ENCODE peak calls at places on chromosome 11, in six cellular contexts. One of them, this sample, is unnamed.

GRCh38 chr11:115712296-115712695 is 208.1 kb upstream of the CADM1 start:
- DNase-seq in osteocyte: no peak
- DNase-seq in right cardiac atrium: no peak
- DNase-seq in fibroblast of lung: no peak
- DNase-seq in iPS-NIHi11: no peak
- DNase-seq in stimulated activated CD4-positive, alpha-beta T cell treated with anti-CD3 and anti-CD28 coated beads, Interleukin-12 subunit alpha, Interleukin-12 subunit beta, amount 100 ng/mL, for 4 hours: no peak
- DNase-seq in this sample: no peak

GRCh38 chr11:95849087-95849825 is 59.0 kb downstream of the CEP57 start:
- DNase-seq in stimulated activated CD4-positive, alpha-beta T cell treated with anti-CD3 and anti-CD28 coated beads, Interleukin-12 subunit alpha, Interleukin-12 subunit beta, amount 100 ng/mL, for 4 hours: peak; percentile 8
- DNase-seq in fibroblast of lung: peak; percentile 84
- DNase-seq in osteocyte: no peak
- DNase-seq in iPS-NIHi11: peak; percentile 42
- DNase-seq in right cardiac atrium: peak; percentile 37
- DNase-seq in this sample: no peak

GRCh38 chr11:58813693-58814092 is 30.8 kb downstream of the GLYATL2 start:
- DNase-seq in iPS-NIHi11: no peak
- DNase-seq in fibroblast of lung: no peak
- DNase-seq in stimulated activated CD4-positive, alpha-beta T cell treated with anti-CD3 and anti-CD28 coated beads, Interleukin-12 subunit alpha, Interleukin-12 subunit beta, amount 100 ng/mL, for 4 hours: no peak
- DNase-seq in osteocyte: no peak
- DNase-seq in right cardiac atrium: no peak
- DNase-seq in this sample: no peak

GRCh38 chr11:90510839-90511238 is 288.0 kb upstream of the CHORDC1 start:
- DNase-seq in osteocyte: no peak
- DNase-seq in right cardiac atrium: no peak
- DNase-seq in stimulated activated CD4-positive, alpha-beta T cell treated with anti-CD3 and anti-CD28 coated beads, Interleukin-12 subunit alpha, Interleukin-12 subunit beta, amount 100 ng/mL, for 4 hours: no peak
- DNase-seq in iPS-NIHi11: no peak
- DNase-seq in fibroblast of lung: no peak
- DNase-seq in this sample: no peak

GRCh38 chr11:76669901-76670474 is 559 bp downstream of the LRRC32 start:
- DNase-seq in stimulated activated CD4-positive, alpha-beta T cell treated with anti-CD3 and anti-CD28 coated beads, Interleukin-12 subunit alpha, Interleukin-12 subunit beta, amount 100 ng/mL, for 4 hours: no peak
- DNase-seq in right cardiac atrium: peak; percentile 60
- DNase-seq in iPS-NIHi11: no peak
- DNase-seq in fibroblast of lung: peak; percentile 89
- DNase-seq in osteocyte: no peak
- DNase-seq in this sample: no peak

GRCh38 chr11:75350743-75351540 is 519 bp downstream of the ARRB1 start:
- DNase-seq in iPS-NIHi11: peak; percentile 71
- DNase-seq in stimulated activated CD4-positive, alpha-beta T cell treated with anti-CD3 and anti-CD28 coated beads, Interleukin-12 subunit alpha, Interleukin-12 subunit beta, amount 100 ng/mL, for 4 hours: peak; percentile 32
- DNase-seq in right cardiac atrium: peak; percentile 68
- DNase-seq in osteocyte: no peak
- DNase-seq in fibroblast of lung: peak; percentile 49
- DNase-seq in this sample: peak; percentile 23

GRCh38 chr11:113168804-113169342 is 145.5 kb upstream of the TTC12 start:
- DNase-seq in right cardiac atrium: no peak
- DNase-seq in fibroblast of lung: no peak
- DNase-seq in iPS-NIHi11: no peak
- DNase-seq in osteocyte: no peak
- DNase-seq in stimulated activated CD4-positive, alpha-beta T cell treated with anti-CD3 and anti-CD28 coated beads, Interleukin-12 subunit alpha, Interleukin-12 subunit beta, amount 100 ng/mL, for 4 hours: no peak
- DNase-seq in this sample: no peak

GRCh38 chr11:123186291-123186690 is 8.8 kb downstream of the CLMP start:
- DNase-seq in stimulated activated CD4-positive, alpha-beta T cell treated with anti-CD3 and anti-CD28 coated beads, Interleukin-12 subunit alpha, Interleukin-12 subunit beta, amount 100 ng/mL, for 4 hours: no peak
- DNase-seq in iPS-NIHi11: no peak
- DNase-seq in right cardiac atrium: no peak
- DNase-seq in osteocyte: no peak
- DNase-seq in fibroblast of lung: no peak
- DNase-seq in this sample: no peak

GRCh38 chr11:70029115-70029830 is 48.8 kb upstream of the ANO1 start:
- DNase-seq in fibroblast of lung: no peak
- DNase-seq in right cardiac atrium: no peak
- DNase-seq in stimulated activated CD4-positive, alpha-beta T cell treated with anti-CD3 and anti-CD28 coated beads, Interleukin-12 subunit alpha, Interleukin-12 subunit beta, amount 100 ng/mL, for 4 hours: no peak
- DNase-seq in osteocyte: peak; percentile 74
- DNase-seq in iPS-NIHi11: peak; percentile 31
- DNase-seq in this sample: no peak

GRCh38 chr11:58561394-58562102 is 14.1 kb downstream of the LPXN start:
- DNase-seq in stimulated activated CD4-positive, alpha-beta T cell treated with anti-CD3 and anti-CD28 coated beads, Interleukin-12 subunit alpha, Interleukin-12 subunit beta, amount 100 ng/mL, for 4 hours: no peak
- DNase-seq in fibroblast of lung: no peak
- DNase-seq in iPS-NIHi11: no peak
- DNase-seq in right cardiac atrium: no peak
- DNase-seq in osteocyte: no peak
- DNase-seq in this sample: no peak

GRCh38 chr11:46351606-46352005 is 4.3 kb downstream of the DGKZ start:
- DNase-seq in iPS-NIHi11: no peak
- DNase-seq in right cardiac atrium: no peak
- DNase-seq in stimulated activated CD4-positive, alpha-beta T cell treated with anti-CD3 and anti-CD28 coated beads, Interleukin-12 subunit alpha, Interleukin-12 subunit beta, amount 100 ng/mL, for 4 hours: no peak
- DNase-seq in osteocyte: no peak
- DNase-seq in fibroblast of lung: no peak
- DNase-seq in this sample: no peak

GRCh38 chr11:67687986-67688385 is 13.6 kb upstream of the ALDH3B2 start:
- DNase-seq in right cardiac atrium: no peak
- DNase-seq in iPS-NIHi11: no peak
- DNase-seq in osteocyte: no peak
- DNase-seq in stimulated activated CD4-positive, alpha-beta T cell treated with anti-CD3 and anti-CD28 coated beads, Interleukin-12 subunit alpha, Interleukin-12 subunit beta, amount 100 ng/mL, for 4 hours: no peak
- DNase-seq in fibroblast of lung: no peak
- DNase-seq in this sample: no peak

GRCh38 chr11:102929966-102930365 is 25.6 kb downstream of the MMP13 start:
- DNase-seq in fibroblast of lung: no peak
- DNase-seq in iPS-NIHi11: no peak
- DNase-seq in right cardiac atrium: no peak
- DNase-seq in osteocyte: no peak
- DNase-seq in stimulated activated CD4-positive, alpha-beta T cell treated with anti-CD3 and anti-CD28 coated beads, Interleukin-12 subunit alpha, Interleukin-12 subunit beta, amount 100 ng/mL, for 4 hours: no peak
- DNase-seq in this sample: no peak

GRCh38 chr11:60866911-60867870 is at the start of gene ZP1:
- DNase-seq in right cardiac atrium: no peak
- DNase-seq in iPS-NIHi11: no peak
- DNase-seq in osteocyte: no peak
- DNase-seq in stimulated activated CD4-positive, alpha-beta T cell treated with anti-CD3 and anti-CD28 coated beads, Interleukin-12 subunit alpha, Interleukin-12 subunit beta, amount 100 ng/mL, for 4 hours: no peak
- DNase-seq in fibroblast of lung: no peak
- DNase-seq in this sample: no peak

GRCh38 chr11:65503923-65504670 is 5.3 kb downstream of the MALAT1 start:
- DNase-seq in osteocyte: no peak
- DNase-seq in right cardiac atrium: no peak
- DNase-seq in fibroblast of lung: peak; percentile 56
- DNase-seq in stimulated activated CD4-positive, alpha-beta T cell treated with anti-CD3 and anti-CD28 coated beads, Interleukin-12 subunit alpha, Interleukin-12 subunit beta, amount 100 ng/mL, for 4 hours: no peak
- DNase-seq in iPS-NIHi11: no peak
- DNase-seq in this sample: no peak

GRCh38 chr11:69115586-69116560 is 39.9 kb upstream of the SMIM38 start:
- DNase-seq in fibroblast of lung: peak; percentile 34
- DNase-seq in iPS-NIHi11: no peak
- DNase-seq in stimulated activated CD4-positive, alpha-beta T cell treated with anti-CD3 and anti-CD28 coated beads, Interleukin-12 subunit alpha, Interleukin-12 subunit beta, amount 100 ng/mL, for 4 hours: no peak
- DNase-seq in osteocyte: no peak
- DNase-seq in right cardiac atrium: peak; percentile 60
- DNase-seq in this sample: no peak

GRCh38 chr11:86608251-86608799 is 64.1 kb downstream of the ME3 start:
- DNase-seq in iPS-NIHi11: peak; percentile 61
- DNase-seq in osteocyte: no peak
- DNase-seq in fibroblast of lung: peak; percentile 68
- DNase-seq in right cardiac atrium: peak; percentile 61
- DNase-seq in stimulated activated CD4-positive, alpha-beta T cell treated with anti-CD3 and anti-CD28 coated beads, Interleukin-12 subunit alpha, Interleukin-12 subunit beta, amount 100 ng/mL, for 4 hours: peak; percentile 28
- DNase-seq in this sample: peak; percentile 20

GRCh38 chr11:77779935-77780334 is 40.6 kb downstream of the RSF1 start:
- DNase-seq in right cardiac atrium: no peak
- DNase-seq in osteocyte: no peak
- DNase-seq in stimulated activated CD4-positive, alpha-beta T cell treated with anti-CD3 and anti-CD28 coated beads, Interleukin-12 subunit alpha, Interleukin-12 subunit beta, amount 100 ng/mL, for 4 hours: no peak
- DNase-seq in iPS-NIHi11: peak; percentile 45
- DNase-seq in fibroblast of lung: peak; percentile 53
- DNase-seq in this sample: no peak

GRCh38 chr11:66559141-66559861 is 9.1 kb downstream of the CTSF start:
- DNase-seq in right cardiac atrium: peak; percentile 59
- DNase-seq in stimulated activated CD4-positive, alpha-beta T cell treated with anti-CD3 and anti-CD28 coated beads, Interleukin-12 subunit alpha, Interleukin-12 subunit beta, amount 100 ng/mL, for 4 hours: peak; percentile 34
- DNase-seq in osteocyte: no peak
- DNase-seq in iPS-NIHi11: peak; percentile 87
- DNase-seq in fibroblast of lung: no peak
- DNase-seq in this sample: no peak

GRCh38 chr11:824292-824880 is 3.3 kb upstream of the CRACR2B start:
- DNase-seq in fibroblast of lung: no peak
- DNase-seq in osteocyte: no peak
- DNase-seq in iPS-NIHi11: no peak
- DNase-seq in stimulated activated CD4-positive, alpha-beta T cell treated with anti-CD3 and anti-CD28 coated beads, Interleukin-12 subunit alpha, Interleukin-12 subunit beta, amount 100 ng/mL, for 4 hours: no peak
- DNase-seq in right cardiac atrium: no peak
- DNase-seq in this sample: no peak

GRCh38 chr11:12159351-12160099 is 49.1 kb downstream of the MICAL2 start:
- DNase-seq in iPS-NIHi11: no peak
- DNase-seq in osteocyte: no peak
- DNase-seq in right cardiac atrium: no peak
- DNase-seq in fibroblast of lung: peak; percentile 94
- DNase-seq in stimulated activated CD4-positive, alpha-beta T cell treated with anti-CD3 and anti-CD28 coated beads, Interleukin-12 subunit alpha, Interleukin-12 subunit beta, amount 100 ng/mL, for 4 hours: no peak
- DNase-seq in this sample: no peak

GRCh38 chr11:86508604-86509471 is 134.2 kb downstream of the CCDC81 start:
- DNase-seq in fibroblast of lung: peak; percentile 50
- DNase-seq in right cardiac atrium: no peak
- DNase-seq in stimulated activated CD4-positive, alpha-beta T cell treated with anti-CD3 and anti-CD28 coated beads, Interleukin-12 subunit alpha, Interleukin-12 subunit beta, amount 100 ng/mL, for 4 hours: no peak
- DNase-seq in osteocyte: no peak
- DNase-seq in iPS-NIHi11: no peak
- DNase-seq in this sample: no peak

GRCh38 chr11:99773646-99774045 is 752.9 kb downstream of the CNTN5 start:
- DNase-seq in stimulated activated CD4-positive, alpha-beta T cell treated with anti-CD3 and anti-CD28 coated beads, Interleukin-12 subunit alpha, Interleukin-12 subunit beta, amount 100 ng/mL, for 4 hours: no peak
- DNase-seq in osteocyte: no peak
- DNase-seq in iPS-NIHi11: no peak
- DNase-seq in fibroblast of lung: peak; percentile 3
- DNase-seq in right cardiac atrium: no peak
- DNase-seq in this sample: no peak

GRCh38 chr11:128522943-128523518 is 64.3 kb downstream of the ETS1 start:
- DNase-seq in iPS-NIHi11: no peak
- DNase-seq in fibroblast of lung: no peak
- DNase-seq in right cardiac atrium: no peak
- DNase-seq in osteocyte: no peak
- DNase-seq in stimulated activated CD4-positive, alpha-beta T cell treated with anti-CD3 and anti-CD28 coated beads, Interleukin-12 subunit alpha, Interleukin-12 subunit beta, amount 100 ng/mL, for 4 hours: peak; percentile 61
- DNase-seq in this sample: peak; percentile 77

GRCh38 chr11:128886401-128887119 is 4.6 kb upstream of the KCNJ5 start:
- DNase-seq in right cardiac atrium: no peak
- DNase-seq in iPS-NIHi11: no peak
- DNase-seq in fibroblast of lung: no peak
- DNase-seq in osteocyte: no peak
- DNase-seq in stimulated activated CD4-positive, alpha-beta T cell treated with anti-CD3 and anti-CD28 coated beads, Interleukin-12 subunit alpha, Interleukin-12 subunit beta, amount 100 ng/mL, for 4 hours: no peak
- DNase-seq in this sample: no peak